ENCODE peak calls at places on chromosomes 1 and 21, in four cellular contexts. One of them, this sample, is unnamed.

GRCh38 chr1:212635141-212635601 is 26.6 kb downstream of the ATF3 start:
- DNase-seq in left lobe of liver: no peak
- DNase-seq in psoas muscle: no peak
- DNase-seq in GM13977: peak; percentile 37
- DNase-seq in this sample: no peak

GRCh38 chr1:200971955-200972711 is 51.4 kb downstream of the KIF21B start:
- DNase-seq in psoas muscle: peak; percentile 64
- DNase-seq in left lobe of liver: peak; percentile 63
- DNase-seq in GM13977: peak; percentile 79
- DNase-seq in this sample: peak; percentile 80

GRCh38 chr1:33096358-33097005 is 15.5 kb downstream of the AZIN2 start:
- DNase-seq in left lobe of liver: no peak
- DNase-seq in GM13977: no peak
- DNase-seq in psoas muscle: no peak
- DNase-seq in this sample: no peak

GRCh38 chr21:15065381-15066230 is 806 bp upstream of the NRIP1 start:
- DNase-seq in left lobe of liver: peak; percentile 77
- DNase-seq in GM13977: peak; percentile 57
- DNase-seq in psoas muscle: peak; percentile 75
- DNase-seq in this sample: peak; percentile 89

GRCh38 chr1:229068266-229069043 is 202.5 kb upstream of the RAB4A start:
- DNase-seq in left lobe of liver: no peak
- DNase-seq in GM13977: no peak
- DNase-seq in psoas muscle: peak; percentile 34
- DNase-seq in this sample: peak; percentile 58

GRCh38 chr1:33425900-33426299 is 5.0 kb downstream of the PHC2 start:
- DNase-seq in left lobe of liver: no peak
- DNase-seq in psoas muscle: no peak
- DNase-seq in GM13977: peak; percentile 36
- DNase-seq in this sample: no peak

GRCh38 chr1:94501426-94501825 is 40.1 kb downstream of the F3 start:
- DNase-seq in psoas muscle: no peak
- DNase-seq in left lobe of liver: no peak
- DNase-seq in GM13977: no peak
- DNase-seq in this sample: no peak

GRCh38 chr1:41861509-41862410 is 57.0 kb downstream of the HIVEP3 start:
- DNase-seq in psoas muscle: no peak
- DNase-seq in GM13977: no peak
- DNase-seq in left lobe of liver: no peak
- DNase-seq in this sample: no peak

GRCh38 chr1:37879865-37880264 is 20.5 kb upstream of the MTF1 start:
- DNase-seq in left lobe of liver: no peak
- DNase-seq in GM13977: no peak
- DNase-seq in psoas muscle: no peak
- DNase-seq in this sample: no peak

GRCh38 chr1:154768456-154769125 is 101.5 kb downstream of the KCNN3 start:
- DNase-seq in left lobe of liver: no peak
- DNase-seq in psoas muscle: no peak
- DNase-seq in GM13977: no peak
- DNase-seq in this sample: no peak

GRCh38 chr1:62887799-62888507 is 104.0 kb downstream of the ATG4C start:
- DNase-seq in psoas muscle: no peak
- DNase-seq in GM13977: no peak
- DNase-seq in left lobe of liver: no peak
- DNase-seq in this sample: no peak

GRCh38 chr1:179807691-179808485 is 64.8 kb downstream of the FAM163A start:
- DNase-seq in GM13977: no peak
- DNase-seq in psoas muscle: no peak
- DNase-seq in left lobe of liver: no peak
- DNase-seq in this sample: no peak

GRCh38 chr1:211541715-211542477 is 37.1 kb downstream of the SLC30A1 start:
- DNase-seq in psoas muscle: no peak
- DNase-seq in left lobe of liver: no peak
- DNase-seq in GM13977: no peak
- DNase-seq in this sample: no peak

GRCh38 chr1:108831225-108831624 is 25.7 kb downstream of the AKNAD1 start:
- DNase-seq in left lobe of liver: no peak
- DNase-seq in psoas muscle: no peak
- DNase-seq in GM13977: no peak
- DNase-seq in this sample: no peak

GRCh38 chr21:37452222-37452621 is 85.6 kb downstream of the DYRK1A start:
- DNase-seq in psoas muscle: no peak
- DNase-seq in left lobe of liver: no peak
- DNase-seq in GM13977: no peak
- DNase-seq in this sample: no peak

GRCh38 chr1:25989860-25990650 is 7.8 kb downstream of the PAFAH2 start:
- DNase-seq in left lobe of liver: no peak
- DNase-seq in GM13977: no peak
- DNase-seq in psoas muscle: no peak
- DNase-seq in this sample: no peak

GRCh38 chr21:39381009-39381408 is 32.1 kb upstream of the HMGN1 start:
- DNase-seq in GM13977: no peak
- DNase-seq in left lobe of liver: no peak
- DNase-seq in psoas muscle: no peak
- DNase-seq in this sample: no peak

GRCh38 chr1:230011333-230012092 is 55.5 kb upstream of the GALNT2 start:
- DNase-seq in left lobe of liver: peak; percentile 79
- DNase-seq in psoas muscle: no peak
- DNase-seq in GM13977: no peak
- DNase-seq in this sample: no peak

GRCh38 chr1:34683616-34684015 is 71.2 kb upstream of the GJB5 start:
- DNase-seq in GM13977: no peak
- DNase-seq in psoas muscle: no peak
- DNase-seq in left lobe of liver: no peak
- DNase-seq in this sample: no peak

GRCh38 chr1:3282656-3283430 is 171.6 kb upstream of the ARHGEF16 start:
- DNase-seq in left lobe of liver: no peak
- DNase-seq in psoas muscle: no peak
- DNase-seq in GM13977: no peak
- DNase-seq in this sample: no peak

GRCh38 chr1:29808141-29808995 is 572.0 kb downstream of the PTPRU start:
- DNase-seq in GM13977: no peak
- DNase-seq in left lobe of liver: peak; percentile 24
- DNase-seq in psoas muscle: no peak
- DNase-seq in this sample: peak; percentile 21

GRCh38 chr1:100265562-100265930 is 470 bp upstream of the RTCA start:
- DNase-seq in GM13977: no peak
- DNase-seq in left lobe of liver: no peak
- DNase-seq in psoas muscle: no peak
- DNase-seq in this sample: peak; percentile 25

GRCh38 chr1:65429806-65430205 is 9.3 kb downstream of the LEPR start:
- DNase-seq in left lobe of liver: no peak
- DNase-seq in GM13977: no peak
- DNase-seq in psoas muscle: no peak
- DNase-seq in this sample: peak; percentile 24

GRCh38 chr1:11180342-11180744 is 8.8 kb upstream of the ANGPTL7 start:
- DNase-seq in psoas muscle: no peak
- DNase-seq in GM13977: no peak
- DNase-seq in left lobe of liver: no peak
- DNase-seq in this sample: peak; percentile 46

GRCh38 chr1:29388170-29388569 is 151.8 kb downstream of the PTPRU start:
- DNase-seq in GM13977: no peak
- DNase-seq in left lobe of liver: peak; percentile 11
- DNase-seq in psoas muscle: no peak
- DNase-seq in this sample: no peak

GRCh38 chr1:205896351-205896750 is 46.4 kb upstream of the PM20D1 start:
- DNase-seq in GM13977: no peak
- DNase-seq in psoas muscle: no peak
- DNase-seq in left lobe of liver: no peak
- DNase-seq in this sample: no peak

GRCh38 chr1:178918955-178919354 is 48.1 kb upstream of the ANGPTL1 start:
- DNase-seq in GM13977: no peak
- DNase-seq in left lobe of liver: peak; percentile 49
- DNase-seq in psoas muscle: no peak
- DNase-seq in this sample: no peak

GRCh38 chr1:9845914-9846313 is 22.1 kb upstream of the CLSTN1 start:
- DNase-seq in psoas muscle: no peak
- DNase-seq in left lobe of liver: no peak
- DNase-seq in GM13977: no peak
- DNase-seq in this sample: no peak

GRCh38 chr1:89605692-89606091 is 27.2 kb upstream of the LRRC8C start:
- DNase-seq in psoas muscle: no peak
- DNase-seq in left lobe of liver: no peak
- DNase-seq in GM13977: no peak
- DNase-seq in this sample: no peak

GRCh38 chr1:23449918-23450317 is 25.4 kb upstream of the TCEA3 start:
- DNase-seq in GM13977: no peak
- DNase-seq in left lobe of liver: no peak
- DNase-seq in psoas muscle: peak; percentile 83
- DNase-seq in this sample: peak; percentile 85

GRCh38 chr1:103265551-103265950 is 157.2 kb upstream of the COL11A1 start:
- DNase-seq in psoas muscle: no peak
- DNase-seq in GM13977: no peak
- DNase-seq in left lobe of liver: no peak
- DNase-seq in this sample: no peak

GRCh38 chr1:226436855-226437491 is 29.1 kb upstream of the PARP1 start:
- DNase-seq in left lobe of liver: no peak
- DNase-seq in psoas muscle: no peak
- DNase-seq in GM13977: no peak
- DNase-seq in this sample: no peak

GRCh38 chr1:165543651-165544452 is at the start of gene LRRC52:
- DNase-seq in psoas muscle: peak; percentile 61
- DNase-seq in left lobe of liver: peak; percentile 81
- DNase-seq in GM13977: no peak
- DNase-seq in this sample: no peak

GRCh38 chr21:36791695-36792451 is 93.0 kb downstream of the SIM2 start:
- DNase-seq in left lobe of liver: no peak
- DNase-seq in psoas muscle: peak; percentile 37
- DNase-seq in GM13977: no peak
- DNase-seq in this sample: no peak

GRCh38 chr1:156070523-156070922 is 9.6 kb downstream of the RAB25 start:
- DNase-seq in psoas muscle: no peak
- DNase-seq in left lobe of liver: no peak
- DNase-seq in GM13977: no peak
- DNase-seq in this sample: no peak

GRCh38 chr1:48657413-48657812 is 119.3 kb downstream of the BEND5 start:
- DNase-seq in psoas muscle: no peak
- DNase-seq in left lobe of liver: peak; percentile 58
- DNase-seq in GM13977: no peak
- DNase-seq in this sample: no peak

GRCh38 chr1:183653876-183654451 is 848 bp upstream of the APOBEC4 start:
- DNase-seq in GM13977: no peak
- DNase-seq in left lobe of liver: no peak
- DNase-seq in psoas muscle: no peak
- DNase-seq in this sample: no peak